ENCODE peak calls at places on chromosomes 11 and 22, in five cellular contexts. Z, Q, R, L and E are unnamed samples.

GRCh38 chr22:39703890-39704658 is 133.5 kb downstream of the CACNA1I start:
- DNase-seq in Z (no peak), Q (peak; percentile 63), R (peak; percentile 23), L (no peak), E (no peak)

GRCh38 chr11:114095899-114096298 is 36.4 kb downstream of the ZBTB16 start:
- DNase-seq in Z (no peak), Q (no peak), R (no peak), L (no peak), E (no peak)

GRCh38 chr11:111975076-111975806 is 38.1 kb downstream of the DIXDC1 start:
- DNase-seq in Z (no peak), Q (peak; percentile 26), R (no peak), L (no peak), E (peak; percentile 25)

GRCh38 chr22:26316732-26317131 is 112.3 kb upstream of the ASPHD2 start:
- DNase-seq in Z (no peak), Q (no peak), R (no peak), L (no peak), E (no peak)

GRCh38 chr11:103433976-103434375 is 324.8 kb downstream of the DYNC2H1 start:
- DNase-seq in Z (no peak), Q (peak; percentile 31), R (peak; percentile 40), L (no peak), E (peak; percentile 28)

GRCh38 chr11:90148900-90149299 is 14.4 kb downstream of the NAALAD2 start:
- DNase-seq in Z (no peak), Q (peak; percentile 10), R (no peak), L (no peak), E (peak; percentile 16)

GRCh38 chr22:49632199-49633009 is 195.3 kb downstream of the BRD1 start:
- DNase-seq in Z (no peak), Q (peak; percentile 73), R (peak; percentile 28), L (peak; percentile 80), E (peak; percentile 73)

GRCh38 chr22:49976439-49977175 is 16.0 kb downstream of the PIM3 start:
- DNase-seq in Z (peak; percentile 44), Q (no peak), R (no peak), L (no peak), E (no peak)

GRCh38 chr22:37369536-37369935 is 57.7 kb downstream of the ELFN2 start:
- DNase-seq in Z (no peak), Q (no peak), R (no peak), L (no peak), E (no peak)

GRCh38 chr11:66418168-66418985 is 2.5 kb upstream of the NPAS4 start:
- DNase-seq in Z (peak; percentile 64), Q (peak; percentile 99), R (peak; percentile 97), L (peak; percentile 86), E (peak; percentile 90)

GRCh38 chr11:65424200-65425104 is 1.9 kb downstream of the NEAT1 start:
- DNase-seq in Z (peak; percentile 71), Q (peak; percentile 80), R (peak; percentile 54), L (no peak), E (peak; percentile 42)

GRCh38 chr11:72039108-72039850 is 40.6 kb downstream of the IL18BP start:
- DNase-seq in Z (peak; percentile 62), Q (peak; percentile 63), R (peak; percentile 60), L (no peak), E (no peak)

GRCh38 chr11:5610446-5610845 is 14.0 kb downstream of the TRIM6 start:
- DNase-seq in Z (no peak), Q (no peak), R (no peak), L (no peak), E (no peak)

GRCh38 chr11:39668640-39669039 is 1790.8 kb downstream of the LRRC4C start:
- DNase-seq in Z (no peak), Q (no peak), R (no peak), L (no peak), E (peak; percentile 69)

GRCh38 chr11:117980716-117981115 is 5.5 kb upstream of the IL10RA start:
- DNase-seq in Z (no peak), Q (no peak), R (no peak), L (no peak), E (no peak)

GRCh38 chr11:12087075-12087775 is 23.2 kb upstream of the MICAL2 start:
- DNase-seq in Z (no peak), Q (peak; percentile 90), R (peak; percentile 78), L (no peak), E (peak; percentile 74)

GRCh38 chr11:84289381-84289906 is 1003.3 kb upstream of the CCDC90B start:
- DNase-seq in Z (no peak), Q (peak; percentile 80), R (peak; percentile 78), L (no peak), E (peak; percentile 6)

GRCh38 chr11:14362613-14363012 is 3.6 kb upstream of the RRAS2 start:
- DNase-seq in Z (no peak), Q (no peak), R (no peak), L (no peak), E (no peak)

GRCh38 chr11:66864924-66865697 is 8.2 kb downstream of the LRFN4 start:
- DNase-seq in Z (no peak), Q (peak; percentile 21), R (no peak), L (no peak), E (no peak)

DNA sequence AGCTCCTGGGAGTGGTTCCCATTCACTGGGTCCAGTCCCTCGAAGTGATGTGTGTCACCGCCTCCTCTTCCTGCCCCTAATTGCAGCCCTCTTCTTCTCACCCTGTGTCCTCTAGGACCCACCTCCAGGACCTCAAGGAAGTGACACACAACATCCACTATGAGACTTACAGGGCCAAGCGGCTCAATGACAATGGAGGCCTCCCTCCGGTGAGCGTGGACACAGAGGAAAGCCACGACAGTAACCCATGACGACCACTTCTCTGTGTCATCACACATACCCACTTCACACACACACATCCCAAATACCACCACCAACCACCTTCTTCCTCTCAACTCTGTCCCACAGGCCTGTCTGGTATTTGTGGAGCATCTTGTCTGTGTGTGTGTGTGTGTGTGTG is 4.1 kb upstream of the WBP2NL start:
- DNase-seq in Z (no peak), Q (no peak), R (no peak), L (no peak), E (no peak)
- H2AFZ ChIP-seq in Z (no peak overlapping the region), Q (no peak overlapping the region), R (no peak overlapping the region), L (no peak overlapping the region), E (no peak overlapping the region)

GRCh38 chr11:21412652-21413383 is 743.4 kb downstream of the NELL1 start:
- DNase-seq in Z (no peak), Q (no peak), R (no peak), L (no peak), E (no peak)

GRCh38 chr11:21411597-21411996 is 742.2 kb downstream of the NELL1 start:
- DNase-seq in Z (no peak), Q (no peak), R (no peak), L (no peak), E (no peak)

GRCh38 chr11:21410513-21410912 is 741.1 kb downstream of the NELL1 start:
- DNase-seq in Z (no peak), Q (no peak), R (no peak), L (no peak), E (no peak)

GRCh38 chr11:21414928-21415327 is 745.5 kb downstream of the NELL1 start:
- DNase-seq in Z (no peak), Q (no peak), R (no peak), L (no peak), E (no peak)

GRCh38 chr11:21411114-21411513 is 741.7 kb downstream of the NELL1 start:
- DNase-seq in Z (no peak), Q (no peak), R (no peak), L (no peak), E (no peak)
- H2AFZ ChIP-seq in Z (no peak overlapping the region), Q (no peak overlapping the region), R (no peak overlapping the region), L (no peak overlapping the region), E (no peak overlapping the region)

GRCh38 chr11:1060885-1061616 is 13.6 kb upstream of the MUC2 start:
- DNase-seq in Z (no peak), Q (peak; percentile 90), R (peak; percentile 56), L (no peak), E (peak; percentile 98)
- H2AFZ ChIP-seq in Z (no peak overlapping the region), Q (no peak overlapping the region), R (peak overlapping the region; percentile 58), L (no peak overlapping the region), E (no peak overlapping the region)

GRCh38 chr22:23894710-23895598 is 771 bp downstream of the MIF start:
- DNase-seq in Z (peak; percentile 88), Q (peak; percentile 85), R (peak; percentile 63), L (peak; percentile 82), E (peak; percentile 79)
- H2AFZ ChIP-seq in Z (no peak overlapping the region), Q (peak overlapping the region; percentile 83), R (peak overlapping the region; percentile 97), L (no peak overlapping the region), E (peak overlapping the region; percentile 81)

GRCh38 chr22:47283616-47284270 is 521.3 kb downstream of the TBC1D22A start:
- DNase-seq in Z (no peak), Q (no peak), R (no peak), L (no peak), E (no peak)

GRCh38 chr22:47282851-47283250 is 520.4 kb downstream of the TBC1D22A start:
- DNase-seq in Z (no peak), Q (no peak), R (no peak), L (no peak), E (no peak)

GRCh38 chr22:47284360-47284759 is 521.9 kb downstream of the TBC1D22A start:
- DNase-seq in Z (no peak), Q (no peak), R (no peak), L (no peak), E (no peak)

GRCh38 chr22:47281126-47282106 is 519.0 kb downstream of the TBC1D22A start:
- DNase-seq in Z (no peak), Q (peak; percentile 60), R (peak; percentile 41), L (no peak), E (peak; percentile 70)

GRCh38 chr22:47282366-47282765 is 519.9 kb downstream of the TBC1D22A start:
- DNase-seq in Z (no peak), Q (no peak), R (no peak), L (no peak), E (no peak)
- H2AFZ ChIP-seq in Z (no peak overlapping the region), Q (no peak overlapping the region), R (no peak overlapping the region), L (no peak overlapping the region), E (no peak overlapping the region)

DNA sequence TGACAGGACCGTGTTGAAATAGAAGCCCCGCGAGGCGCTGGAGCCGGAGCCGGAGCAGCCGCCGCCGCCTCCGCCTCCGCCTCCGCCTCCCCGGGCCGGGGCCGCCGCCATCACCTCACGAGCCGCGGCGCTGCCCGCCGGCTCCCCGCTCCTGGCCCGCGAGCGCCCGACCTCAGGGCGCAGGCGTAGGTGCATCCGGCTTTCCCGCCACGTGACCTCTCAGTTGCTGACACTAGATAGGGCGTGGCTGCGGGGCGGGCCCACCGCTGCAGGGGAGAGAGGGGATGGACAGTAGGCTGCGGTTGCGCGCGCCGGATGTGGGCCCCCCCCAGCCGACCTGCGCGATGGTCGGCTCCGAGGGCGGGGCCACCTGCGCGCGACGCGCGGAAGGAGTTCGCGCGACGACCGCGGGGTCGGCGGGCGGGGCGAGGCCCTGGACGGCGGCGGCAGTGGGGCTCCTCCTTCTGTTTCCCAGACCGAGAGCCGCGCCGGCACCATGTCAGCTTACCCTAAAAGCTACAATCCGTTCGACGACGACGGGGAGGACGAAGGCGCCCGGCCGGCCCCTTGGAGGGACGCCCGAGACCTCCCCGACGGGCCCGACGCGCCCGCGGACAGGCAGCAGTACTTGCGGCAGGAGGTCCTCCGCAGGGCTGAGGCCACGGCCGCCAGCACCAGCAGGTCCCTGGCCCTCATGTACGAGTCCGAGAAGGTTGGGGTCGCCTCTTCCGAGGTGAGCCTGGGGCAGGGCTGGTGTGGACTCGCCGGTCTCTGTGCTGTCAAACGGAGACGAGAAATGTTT is at the start of the genes PI4KA and SNAP29:
- DNase-seq in Z (peak; percentile 98), Q (peak; percentile 98), R (peak; percentile 97), L (peak; percentile 98), E (peak; percentile 94)
- H2AFZ ChIP-seq in Z (peak within 1 kb of the TSS; percentile 65), Q (peak within 1 kb of the TSS; percentile 94), R (peak within 1 kb of the TSS; percentile 99), L (no peak within 1 kb of the TSS), E (peak within 1 kb of the TSS; percentile 91)